ENCODE peak calls at places on chromosome 10, in six cellular contexts. P is ovary, G is BE2C, K is lower lobe of right lung, W is right atrium auricular region, E is astrocyte of the spinal cord. F is an unnamed sample.

GRCh38 chr10:108852211-108852610 is 1071.1 kb downstream of the XPNPEP1 start:
- DNase-seq in P (no peak), G (no peak), K (no peak), W (no peak), E (no peak), F (no peak)

GRCh38 chr10:71255817-71256660 is 43.7 kb downstream of the UNC5B start:
- DNase-seq in P (peak), G (peak), K (no peak), W (peak), E (peak), F (no peak)

GRCh38 chr10:86730227-86730626 is 26.2 kb upstream of the BMPR1A start:
- DNase-seq in P (peak), G (peak), K (no peak), W (peak), E (peak), F (no peak)

GRCh38 chr10:62939698-62940097 is 123.5 kb upstream of the EGR2 start:
- DNase-seq in P (no peak), G (no peak), K (no peak), W (no peak), E (no peak), F (no peak)

GRCh38 chr10:103933557-103934121 is 15.7 kb upstream of the STN1 start:
- DNase-seq in P (no peak), G (no peak), K (no peak), W (no peak), E (no peak), F (no peak)

GRCh38 chr10:14654821-14655382 is 119.8 kb downstream of the FAM107B start:
- DNase-seq in P (no peak), G (no peak), K (no peak), W (no peak), E (no peak), F (no peak)

GRCh38 chr10:35409094-35409582 is 72.8 kb downstream of the CCNY start:
- DNase-seq in P (no peak), G (peak), K (no peak), W (no peak), E (peak), F (no peak)

GRCh38 chr10:71729023-71729649 is 9.6 kb upstream of the C10orf105 start:
- DNase-seq in P (no peak), G (peak), K (peak), W (peak), E (no peak), F (no peak)

GRCh38 chr10:35924726-35925125 is 282.6 kb upstream of the FZD8 start:
- DNase-seq in P (no peak), G (no peak), K (no peak), W (no peak), E (no peak), F (no peak)

GRCh38 chr10:68619595-68619994 is 59.5 kb downstream of the TET1 start:
- DNase-seq in P (no peak), G (no peak), K (no peak), W (no peak), E (no peak), F (no peak)

GRCh38 chr10:116183733-116184447 is 89.1 kb downstream of the GFRA1 start:
- DNase-seq in P (no peak), G (no peak), K (no peak), W (no peak), E (peak), F (no peak)

GRCh38 chr10:99345350-99345749 is 16.2 kb downstream of the CNNM1 start:
- DNase-seq in P (no peak), G (no peak), K (no peak), W (no peak), E (peak), F (no peak)

GRCh38 chr10:109939253-109939961 is 16.1 kb upstream of the XPNPEP1 start:
- DNase-seq in P (no peak), G (no peak), K (no peak), W (no peak), E (no peak), F (no peak)
- TF ChIP-seq CTCF in P (no peak), G (no peak), K (no peak), W (no peak), E (no peak), F (no peak)

GRCh38 chr10:9878429-9878828 is 1139.2 kb upstream of the CELF2 start:
- DNase-seq in P (no peak), G (no peak), K (no peak), W (no peak), E (no peak), F (no peak)
- TF ChIP-seq CTCF in P (no peak), G (no peak), K (no peak), W (no peak), E (no peak), F (no peak)

GRCh38 chr10:18582803-18583202 is 68.6 kb downstream of the NSUN6 start:
- DNase-seq in P (no peak), G (no peak), K (no peak), W (no peak), E (peak), F (no peak)

GRCh38 chr10:18577823-18578685 is 73.3 kb downstream of the NSUN6 start:
- DNase-seq in P (no peak), G (no peak), K (no peak), W (no peak), E (no peak), F (no peak)

DNA sequence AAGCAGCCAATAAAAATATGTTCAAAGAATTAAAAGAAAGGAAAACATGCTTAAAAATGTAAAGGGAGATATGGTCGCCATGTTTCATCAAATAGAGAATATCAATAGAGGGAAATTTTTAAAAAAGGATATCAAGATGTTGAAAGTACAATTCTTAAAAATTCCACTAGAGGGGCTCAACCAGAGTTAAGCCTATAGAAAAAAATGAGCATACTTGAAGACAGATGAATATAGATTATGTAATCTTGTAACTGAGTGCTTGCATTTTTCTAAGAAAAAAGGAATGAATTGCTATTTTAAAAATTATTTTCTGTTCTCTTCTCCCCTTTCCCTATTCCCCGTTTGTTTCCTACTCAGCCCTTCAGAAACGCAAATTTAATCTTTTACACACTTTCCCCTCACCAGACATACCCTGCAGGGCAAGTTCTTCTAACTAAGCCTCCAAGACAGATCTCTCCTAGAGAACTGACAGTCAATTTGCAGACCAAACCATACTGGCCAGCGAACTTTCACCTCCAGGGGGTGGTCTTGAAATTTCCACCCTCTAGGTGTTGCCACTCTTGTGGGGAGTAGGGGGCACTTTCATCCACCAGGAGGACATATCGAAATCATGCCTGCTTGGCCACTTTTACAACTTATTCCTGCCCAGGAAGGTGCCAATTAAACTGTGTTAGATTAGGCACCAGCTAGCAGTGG is 67.7 kb downstream of the NSUN6 start:
- DNase-seq in P (no peak), G (no peak), K (no peak), W (no peak), E (no peak), F (no peak)
- TF ChIP-seq CTCF in P (no peak), G (no peak), K (no peak), W (no peak), E (peak), F (peak)

GRCh38 chr10:58264780-58265179 is 2.9 kb downstream of the IPMK start:
- DNase-seq in P (no peak), G (no peak), K (no peak), W (no peak), E (no peak), F (no peak)
- TF ChIP-seq CTCF in P (no peak), G (no peak), K (no peak), W (no peak), E (no peak), F (no peak)

GRCh38 chr10:58991842-58992241 is 184.6 kb upstream of the PHYHIPL start:
- DNase-seq in P (no peak), G (no peak), K (no peak), W (no peak), E (no peak), F (no peak)
- TF ChIP-seq CTCF in P (no peak), G (no peak), K (no peak), W (no peak), E (no peak), F (no peak)

F was measured in osteocyte.